ENCODE peak calls at places on chromosome 18, in ten cellular contexts. F is left ventricle myocardium inferior; A is iPS DF 6.9; P is effector memory CD4-positive, alpha-beta T cell; W is adrenal gland; R is kidney; G is cardiac muscle cell; O is H9; H is endodermal cell; C is CD8-positive, alpha-beta memory T cell. Y is an unnamed sample.

GRCh38 chr18:45839415-45840395 is 14.2 kb downstream of the SIGLEC15 start:
- DNase-seq in F (no peak), A (no peak), P (no peak), W (peak; percentile 61), R (no peak), G (peak; percentile 66), O (peak; percentile 72), H (peak; percentile 86), C (no peak), Y (peak; percentile 32)

GRCh38 chr18:55152801-55153200 is 193.5 kb upstream of the CCDC68 start:
- DNase-seq in F (no peak), A (no peak), P (no peak), W (no peak), R (no peak), G (no peak), O (no peak), H (no peak), C (no peak), Y (no peak)

GRCh38 chr18:34767601-34768027 is 57.5 kb downstream of the DTNA start:
- DNase-seq in F (no peak), A (no peak), P (no peak), W (no peak), R (no peak), G (no peak), O (no peak), H (no peak), C (no peak), Y (no peak)

GRCh38 chr18:48680871-48681270 is 142.0 kb downstream of the CTIF start:
- DNase-seq in F (peak; percentile 87), A (no peak), P (no peak), W (peak; percentile 54), R (peak; percentile 88), G (no peak), O (no peak), H (no peak), C (no peak), Y (no peak)

GRCh38 chr18:24491882-24492281 is 31.4 kb downstream of the HRH4 start:
- DNase-seq in F (no peak), A (no peak), P (no peak), W (no peak), R (no peak), G (peak; percentile 20), O (no peak), H (no peak), C (peak; percentile 17), Y (no peak)

GRCh38 chr18:79856119-79857080 is 58.7 kb downstream of the KCNG2 start:
- DNase-seq in F (no peak), A (peak; percentile 29), P (no peak), W (peak; percentile 19), R (no peak), G (peak; percentile 36), O (peak; percentile 80), H (peak; percentile 85), C (no peak), Y (no peak)

GRCh38 chr18:24763765-24764548 is 303.5 kb downstream of the HRH4 start:
- DNase-seq in F (peak; percentile 45), A (no peak), P (no peak), W (no peak), R (no peak), G (no peak), O (no peak), H (no peak), C (no peak), Y (no peak)

GRCh38 chr18:10266236-10266585 is 188.2 kb upstream of the APCDD1 start:
- DNase-seq in F (no peak), A (no peak), P (no peak), W (no peak), R (no peak), G (no peak), O (no peak), H (no peak), C (no peak), Y (no peak)

GRCh38 chr18:35189510-35189909 is 51.3 kb upstream of the ZNF397 start:
- DNase-seq in F (no peak), A (no peak), P (no peak), W (no peak), R (no peak), G (no peak), O (no peak), H (no peak), C (no peak), Y (no peak)

GRCh38 chr18:70190529-70190928 is 15.0 kb downstream of the RTTN start:
- DNase-seq in F (no peak), A (no peak), P (no peak), W (no peak), R (no peak), G (no peak), O (no peak), H (no peak), C (no peak), Y (no peak)

GRCh38 chr18:8416212-8417019 is 192.8 kb upstream of the RAB12 start:
- DNase-seq in F (no peak), A (no peak), P (no peak), W (no peak), R (no peak), G (no peak), O (no peak), H (no peak), C (no peak), Y (no peak)

GRCh38 chr18:79413025-79413424 is 17.3 kb downstream of the NFATC1 start:
- DNase-seq in F (peak; percentile 5), A (no peak), P (no peak), W (no peak), R (peak; percentile 44), G (no peak), O (no peak), H (no peak), C (no peak), Y (no peak)

GRCh38 chr18:50706199-50706598 is 113.6 kb downstream of the MRO start:
- DNase-seq in F (no peak), A (no peak), P (no peak), W (no peak), R (no peak), G (no peak), O (no peak), H (peak; percentile 30), C (no peak), Y (no peak)

GRCh38 chr18:63067939-63068338 is 251.6 kb downstream of the BCL2 start:
- DNase-seq in F (no peak), A (no peak), P (no peak), W (no peak), R (no peak), G (no peak), O (no peak), H (no peak), C (no peak), Y (no peak)

GRCh38 chr18:13267517-13267916 is 49.0 kb downstream of the LDLRAD4 start:
- DNase-seq in F (no peak), A (no peak), P (no peak), W (no peak), R (peak; percentile 48), G (no peak), O (peak; percentile 17), H (peak; percentile 40), C (no peak), Y (no peak)
- H3K4me1 ChIP-seq in F (peaks cover 96% of the 10 kb centered on the region), A (no peaks in the 10 kb centered on the region), P (peaks cover 30% of the 10 kb centered on the region), W (peaks cover 75% of the 10 kb centered on the region), R (no peaks in the 10 kb centered on the region), G (peaks cover 36% of the 10 kb centered on the region), O (peaks cover 2% of the 10 kb centered on the region), H (no peaks in the 10 kb centered on the region), C (peaks cover 32% of the 10 kb centered on the region), Y (peaks cover 49% of the 10 kb centered on the region)

GRCh38 chr18:13450289-13451207 is 232.0 kb downstream of the LDLRAD4 start:
- DNase-seq in F (no peak), A (no peak), P (no peak), W (no peak), R (no peak), G (no peak), O (no peak), H (no peak), C (no peak), Y (no peak)

GRCh38 chr18:13452448-13452811 is 233.9 kb downstream of the LDLRAD4 start:
- DNase-seq in F (no peak), A (no peak), P (no peak), W (peak; percentile 80), R (no peak), G (no peak), O (peak; percentile 56), H (peak; percentile 82), C (no peak), Y (no peak)

GRCh38 chr18:13451208-13451530 is 232.6 kb downstream of the LDLRAD4 start:
- DNase-seq in F (no peak), A (no peak), P (no peak), W (no peak), R (no peak), G (no peak), O (no peak), H (no peak), C (no peak), Y (no peak)

GRCh38 chr18:13452851-13453524 is 234.4 kb downstream of the LDLRAD4 start:
- DNase-seq in F (no peak), A (no peak), P (no peak), W (no peak), R (no peak), G (no peak), O (peak; percentile 38), H (peak; percentile 84), C (no peak), Y (no peak)

GRCh38 chr18:13451661-13452447 is 233.3 kb downstream of the LDLRAD4 start:
- DNase-seq in F (no peak), A (no peak), P (no peak), W (no peak), R (no peak), G (no peak), O (peak; percentile 20), H (peak; percentile 80), C (no peak), Y (no peak)
- H3K4me1 ChIP-seq in F (peaks cover 82% of the 10 kb centered on the region), A (peaks cover 12% of the 10 kb centered on the region), P (peaks cover 14% of the 10 kb centered on the region), W (peaks cover 57% of the 10 kb centered on the region), R (no peaks in the 10 kb centered on the region), G (peaks cover 5% of the 10 kb centered on the region), O (peaks cover 11% of the 10 kb centered on the region), H (peaks cover 10% of the 10 kb centered on the region), C (peaks cover 16% of the 10 kb centered on the region), Y (peaks cover 19% of the 10 kb centered on the region)

GRCh38 chr18:23456835-23457234 is 3.7 kb downstream of the RIOK3 start:
- DNase-seq in F (no peak), A (no peak), P (no peak), W (no peak), R (no peak), G (no peak), O (no peak), H (no peak), C (no peak), Y (no peak)
- H3K4me1 ChIP-seq in F (peaks cover 95% of the 10 kb centered on the region), A (no peaks in the 10 kb centered on the region), P (peaks cover 26% of the 10 kb centered on the region), W (peaks cover 82% of the 10 kb centered on the region), R (peaks cover 39% of the 10 kb centered on the region), G (peaks cover 17% of the 10 kb centered on the region), O (no peaks in the 10 kb centered on the region), H (no peaks in the 10 kb centered on the region), C (peaks cover 65% of the 10 kb centered on the region), Y (peaks cover 76% of the 10 kb centered on the region)

DNA sequence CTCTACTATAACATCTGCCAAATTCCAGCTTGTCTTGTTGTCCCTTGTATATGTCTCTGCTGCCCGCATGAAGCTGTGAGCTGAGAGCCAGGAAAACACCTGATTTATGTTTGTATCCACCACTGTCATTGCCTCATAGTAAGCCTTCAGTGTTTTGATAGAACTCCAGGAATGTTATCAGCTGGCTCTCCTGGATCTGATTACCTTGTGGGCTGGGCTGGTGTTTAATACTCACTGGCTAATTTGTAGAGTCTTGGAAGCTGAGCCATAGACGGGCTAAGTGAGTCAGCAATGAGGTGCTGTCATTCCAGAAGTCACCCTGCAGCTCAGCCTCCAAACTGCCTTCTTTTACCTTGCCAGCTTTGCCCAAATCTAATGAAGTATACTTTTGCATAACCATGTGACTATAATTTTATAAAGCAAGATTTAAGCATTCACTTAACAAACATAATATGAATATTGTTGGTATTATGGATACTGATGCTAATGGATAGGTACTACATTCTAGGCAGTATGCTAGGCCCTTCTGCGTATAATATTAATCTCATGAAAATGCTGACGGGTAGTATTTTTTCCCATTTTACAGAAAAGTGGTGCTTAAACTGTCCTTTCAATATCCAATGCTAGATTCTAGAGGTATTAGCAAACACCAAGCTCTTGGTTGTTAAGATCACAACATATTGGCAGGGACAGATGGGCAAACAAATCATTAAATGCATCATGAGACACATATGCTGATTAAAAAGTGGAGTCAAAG is 62.7 kb upstream of the GATA6 start:
- DNase-seq in F (no peak), A (no peak), P (no peak), W (peak; percentile 43), R (no peak), G (no peak), O (no peak), H (peak; percentile 61), C (no peak), Y (no peak)
- H3K4me1 ChIP-seq in F (peaks cover 14% of the 10 kb centered on the region), A (no peaks in the 10 kb centered on the region), P (no peaks in the 10 kb centered on the region), W (no peaks in the 10 kb centered on the region), R (no peaks in the 10 kb centered on the region), G (peaks cover 15% of the 10 kb centered on the region), O (no peaks in the 10 kb centered on the region), H (peaks cover 34% of the 10 kb centered on the region), C (no peaks in the 10 kb centered on the region), Y (no peaks in the 10 kb centered on the region)

Y was measured in CD4-positive, alpha-beta memory T cell.